ENCODE peak calls at places on chromosomes 5 and 9, in eight cellular contexts. O, K, Y, G, X, I, R and Z are unnamed samples.

GRCh38 chr9:77021928-77022782 is 2.7 kb downstream of the FOXB2 start:
- DNase-seq in X (no peak), I (no peak), Y (no peak), O (no peak), G (no peak), K (no peak), R (no peak), Z (no peak)

GRCh38 chr9:131330814-131331600 is 41.5 kb downstream of the PLPP7 start:
- DNase-seq in K (peak; percentile 27), X (no peak), G (no peak), O (no peak), R (no peak), I (no peak), Y (no peak), Z (no peak)

GRCh38 chr5:125049721-125050357 is 303.4 kb upstream of the ZNF608 start:
- DNase-seq in R (no peak), I (no peak), K (no peak), G (no peak), X (no peak), O (no peak), Y (no peak), Z (no peak)

GRCh38 chr9:120344230-120344629 is 235.7 kb downstream of the CDK5RAP2 start:
- DNase-seq in Y (peak; percentile 69), R (peak; percentile 62), X (peak; percentile 72), O (no peak), I (peak; percentile 47), G (no peak), K (no peak), Z (no peak)

GRCh38 chr5:139676951-139677367 is 28.8 kb downstream of the CXXC5 start:
- DNase-seq in R (no peak), Y (no peak), I (no peak), X (no peak), G (no peak), K (no peak), O (no peak), Z (no peak)

GRCh38 chr9:78278177-78278777 is 18.6 kb upstream of the PSAT1 start:
- DNase-seq in Y (peak; percentile 75), X (no peak), K (no peak), R (peak; percentile 84), I (no peak), O (no peak), G (no peak), Z (no peak)

GRCh38 chr5:77015938-77016569 is 14.2 kb upstream of the AGGF1 start:
- DNase-seq in Y (peak; percentile 91), R (peak; percentile 76), X (peak; percentile 78), G (no peak), K (no peak), O (peak; percentile 77), I (peak; percentile 57), Z (no peak)

GRCh38 chr9:127451681-127452480 is 571 bp downstream of the LRSAM1 start:
- DNase-seq in I (no peak), K (peak; percentile 66), R (peak; percentile 58), X (peak; percentile 75), O (peak; percentile 75), Y (peak; percentile 52), G (peak; percentile 58), Z (peak; percentile 45)

GRCh38 chr5:2747372-2748179 is 3.9 kb downstream of the IRX2 start:
- DNase-seq in K (no peak), O (no peak), Y (no peak), I (no peak), X (no peak), R (no peak), G (no peak), Z (peak; percentile 24)

GRCh38 chr9:30628915-30629564 is 1755.4 kb upstream of the ACO1 start:
- DNase-seq in O (no peak), G (no peak), X (no peak), K (no peak), Y (no peak), R (no peak), I (no peak), Z (no peak)

GRCh38 chr5:95993261-95993660 is 31.6 kb upstream of the ELL2 start:
- DNase-seq in Y (no peak), K (no peak), O (no peak), X (no peak), G (no peak), R (peak; percentile 20), I (no peak), Z (no peak)

GRCh38 chr5:96000308-96000707 is 38.7 kb upstream of the ELL2 start:
- DNase-seq in X (no peak), K (no peak), G (no peak), O (no peak), Y (no peak), R (no peak), I (no peak), Z (no peak)

GRCh38 chr5:95995947-95996489 is 34.4 kb upstream of the ELL2 start:
- DNase-seq in I (no peak), K (no peak), Y (no peak), X (no peak), O (no peak), G (no peak), R (no peak), Z (no peak)

GRCh38 chr5:95993776-95994175 is 32.1 kb upstream of the ELL2 start:
- DNase-seq in G (no peak), K (no peak), X (no peak), I (no peak), R (no peak), O (no peak), Y (no peak), Z (no peak)

GRCh38 chr5:95996904-95997751 is 35.5 kb upstream of the ELL2 start:
- DNase-seq in X (no peak), R (no peak), O (no peak), Y (no peak), K (no peak), I (no peak), G (no peak), Z (no peak)
- TF ChIP-seq CTCF in X (no peak), R (no peak), O (no peak), Y (no peak), K (no peak), I (no peak), G (no peak), Z (no peak)

DNA sequence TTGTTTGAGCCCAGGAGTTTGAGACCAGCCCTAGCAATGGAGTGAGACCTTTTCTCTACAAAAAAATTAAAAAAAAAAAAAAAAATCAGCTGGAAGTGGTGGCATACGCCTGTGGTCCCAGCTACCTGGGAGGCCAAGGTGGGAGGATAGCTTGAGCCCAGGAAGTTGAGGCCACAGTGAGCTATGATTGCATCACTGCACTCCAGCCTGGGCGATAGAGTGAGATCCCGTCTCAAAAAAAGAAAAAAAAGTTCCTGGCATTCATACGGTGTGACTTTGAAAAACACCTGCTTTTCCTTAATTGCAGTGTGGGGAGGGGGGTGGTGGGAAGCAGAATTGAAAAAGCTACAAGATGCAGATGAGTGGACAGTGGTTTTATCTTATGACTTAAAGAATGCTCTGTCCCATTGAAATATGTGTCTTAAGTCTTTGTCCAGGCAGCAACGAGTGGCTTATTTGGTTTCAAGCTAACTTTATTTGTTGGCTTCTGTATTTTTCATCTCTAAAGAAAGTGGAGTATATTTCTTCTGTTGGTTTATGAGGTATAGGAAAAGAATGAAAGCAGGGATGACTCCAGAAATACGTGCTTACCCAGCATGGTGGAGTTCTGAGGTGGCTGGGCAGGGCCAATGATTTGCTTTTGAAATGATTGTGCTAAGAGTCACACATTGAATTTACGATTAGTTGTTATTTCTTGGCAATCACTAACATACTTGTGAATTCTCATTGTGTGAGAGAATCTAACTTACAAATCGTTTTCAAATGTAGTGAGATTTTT is 27.8 kb downstream of the ROPN1L start:
- DNase-seq in K (no peak), X (no peak), I (no peak), G (no peak), Y (no peak), O (no peak), R (peak; percentile 74), Z (no peak)
- H3K4me3 ChIP-seq in K (no peak overlapping the region), X (no peak overlapping the region), I (no peak overlapping the region), G (no peak overlapping the region), Y (no peak overlapping the region), O (no peak overlapping the region), R (no peak overlapping the region), Z (no peak overlapping the region)

GRCh38 chr5:141677415-141677814 is 4.6 kb downstream of the ARAP3 start:
- DNase-seq in K (no peak), I (no peak), O (peak; percentile 39), G (no peak), Y (no peak), R (no peak), X (no peak), Z (no peak)
- TF ChIP-seq CTCF in K (peak; percentile 10), I (no peak), O (peak; percentile 66), G (no peak), Y (peak; percentile 31), R (peak; percentile 26), X (no peak), Z (no peak)

GRCh38 chr5:162283611-162284010 is 216.0 kb downstream of the GABRG2 start:
- DNase-seq in O (no peak), X (no peak), I (no peak), R (no peak), G (no peak), Y (no peak), K (no peak), Z (no peak)

GRCh38 chr5:162282191-162282590 is 214.6 kb downstream of the GABRG2 start:
- DNase-seq in O (no peak), X (no peak), G (no peak), Y (no peak), I (no peak), R (no peak), K (no peak), Z (no peak)
- H3K4me3 ChIP-seq in O (no peak overlapping the region), X (no peak overlapping the region), G (no peak overlapping the region), Y (no peak overlapping the region), I (no peak overlapping the region), R (no peak overlapping the region), K (no peak overlapping the region), Z (no peak overlapping the region)